ENCODE peak calls at places on chromosomes 1 and 21, in eight cellular contexts. Z is Calu3; P is CD8-positive, alpha-beta memory T cell; J is neural crest cell; S is activated T-helper 9 cell treated with anti-CD3 and anti-CD28 coated beads, Interleukin-2, amount 50 U/mL, for 16 hours; Y is naive thymus-derived CD8-positive, alpha-beta T cell; T is lung microvascular endothelial cell; F is lower lobe of right lung. X is an unnamed sample.

GRCh38 chr1:88890790-88891317 is 513 bp downstream of the GTF2B start:
- DNase-seq in F (no peak), Z (peak), P (peak), Y (peak), J (no peak), T (peak), S (no peak), X (no peak)

GRCh38 chr1:18597159-18598042 is 33.2 kb upstream of the PAX7 start:
- DNase-seq in P (no peak), Y (peak), J (peak), Z (peak), S (peak), F (peak), T (peak), X (peak)

GRCh38 chr1:160748182-160748876 is 9.3 kb downstream of the SLAMF7 start:
- DNase-seq in Y (no peak), S (no peak), P (no peak), J (no peak), F (no peak), T (no peak), Z (no peak), X (no peak)

GRCh38 chr1:27122652-27123051 is 32.3 kb downstream of the SLC9A1 start:
- DNase-seq in F (peak), Y (no peak), T (peak), P (no peak), J (no peak), Z (peak), S (no peak), X (no peak)

GRCh38 chr1:153795325-153795837 is 20.2 kb downstream of the SLC27A3 start:
- DNase-seq in F (no peak), J (no peak), Y (no peak), P (no peak), S (no peak), Z (no peak), T (no peak), X (no peak)

GRCh38 chr1:201916649-201917249 is 28.1 kb downstream of the SHISA4 start:
- DNase-seq in Y (no peak), S (no peak), F (peak), P (no peak), T (peak), J (no peak), Z (peak), X (no peak)

GRCh38 chr1:184194251-184194650 is 142.7 kb downstream of the TSEN15 start:
- DNase-seq in Z (no peak), T (no peak), S (no peak), P (no peak), Y (no peak), F (no peak), J (no peak), X (no peak)

GRCh38 chr1:62423580-62424242 is 13.1 kb upstream of the USP1 start:
- DNase-seq in F (no peak), P (no peak), J (no peak), Y (no peak), Z (no peak), S (no peak), T (no peak), X (no peak)

GRCh38 chr1:229217716-229218115 is 53.2 kb upstream of the RAB4A start:
- DNase-seq in J (no peak), T (no peak), S (no peak), Y (no peak), F (no peak), Z (peak), P (no peak), X (no peak)

GRCh38 chr1:219713981-219714381 is 101.1 kb upstream of the ZC3H11B start:
- DNase-seq in F (no peak), J (no peak), T (no peak), P (no peak), Z (no peak), Y (no peak), S (no peak), X (no peak)

GRCh38 chr1:82819234-82819633 is 1018.5 kb downstream of the ADGRL2 start:
- DNase-seq in Z (no peak), F (no peak), S (no peak), J (no peak), Y (no peak), T (peak), P (no peak), X (no peak)

GRCh38 chr1:167763525-167764220 is 41.9 kb downstream of the MPZL1 start:
- DNase-seq in J (peak), Y (no peak), S (no peak), T (no peak), F (no peak), Z (no peak), P (no peak), X (no peak)

GRCh38 chr1:56446531-56447098 is 132.7 kb downstream of the PLPP3 start:
- DNase-seq in F (no peak), J (no peak), S (no peak), Z (no peak), Y (no peak), P (no peak), T (no peak), X (no peak)

GRCh38 chr1:53771648-53772047 is 32.7 kb upstream of the GLIS1 start:
- DNase-seq in Y (no peak), T (no peak), Z (no peak), P (no peak), J (no peak), S (no peak), F (no peak), X (no peak)

GRCh38 chr1:204971700-204972336 is 71.2 kb upstream of the CNTN2 start:
- DNase-seq in Z (no peak), J (no peak), P (no peak), F (no peak), Y (no peak), S (no peak), T (no peak), X (no peak)

GRCh38 chr1:48102766-48103165 is 105.6 kb upstream of the TRABD2B start:
- DNase-seq in J (no peak), S (no peak), Y (no peak), P (no peak), Z (no peak), T (no peak), F (no peak), X (no peak)

GRCh38 chr21:29669416-29669815 is 270.4 kb downstream of the GRIK1 start:
- DNase-seq in Z (no peak), T (no peak), P (no peak), J (no peak), S (no peak), F (no peak), Y (no peak), X (no peak)

GRCh38 chr21:14858309-14858708 is 206.5 kb downstream of the NRIP1 start:
- DNase-seq in J (no peak), Z (no peak), F (no peak), P (no peak), T (no peak), S (no peak), Y (no peak), X (no peak)

GRCh38 chr21:14554948-14555347 is 8.8 kb upstream of the SAMSN1 start:
- DNase-seq in Z (no peak), F (no peak), Y (no peak), T (no peak), S (no peak), P (no peak), J (no peak), X (no peak)

GRCh38 chr1:83901547-83902155 is 97.3 kb downstream of the TTLL7 start:
- DNase-seq in F (no peak), Y (no peak), Z (peak), J (no peak), S (no peak), T (no peak), P (no peak), X (no peak)

GRCh38 chr1:66944330-66945274 is 19.8 kb downstream of the MIER1 start:
- DNase-seq in P (no peak), S (no peak), T (peak), F (no peak), Z (peak), Y (no peak), J (no peak), X (no peak)

GRCh38 chr1:108747898-108748297 is 1.4 kb downstream of the STXBP3 start:
- DNase-seq in S (no peak), Z (no peak), T (no peak), F (no peak), Y (no peak), P (no peak), J (no peak), X (no peak)

GRCh38 chr1:20472860-20473711 is 12.9 kb downstream of the CAMK2N1 start:
- DNase-seq in J (peak), T (peak), F (no peak), Y (no peak), P (no peak), S (no peak), Z (no peak), X (no peak)

GRCh38 chr1:155175281-155175926 is 1.8 kb downstream of the TRIM46 start:
- DNase-seq in Y (no peak), F (no peak), J (no peak), S (no peak), T (no peak), Z (no peak), P (no peak), X (no peak)

GRCh38 chr1:199176713-199177112 is 537.9 kb downstream of the PTPRC start:
- DNase-seq in S (no peak), J (no peak), T (no peak), Y (no peak), Z (no peak), F (no peak), P (no peak), X (no peak)

GRCh38 chr1:14009576-14009975 is 309.6 kb downstream of the PRDM2 start:
- DNase-seq in T (no peak), Y (no peak), P (no peak), S (no peak), F (no peak), J (no peak), Z (no peak), X (no peak)

GRCh38 chr1:27322569-27323116 is 680 bp downstream of the TMEM222 start:
- DNase-seq in P (no peak), S (no peak), J (no peak), Z (no peak), T (no peak), Y (no peak), F (no peak), X (no peak)

GRCh38 chr1:156586892-156587477 is 4.6 kb upstream of the NAXE start:
- DNase-seq in J (no peak), Y (no peak), Z (no peak), F (no peak), S (no peak), P (no peak), T (no peak), X (no peak)

GRCh38 chr1:68269637-68270430 is 37.5 kb upstream of the WLS start:
- DNase-seq in F (no peak), P (no peak), Z (peak), Y (no peak), T (no peak), S (no peak), J (no peak), X (no peak)

GRCh38 chr1:230401763-230402294 is 24.3 kb downstream of the PGBD5 start:
- DNase-seq in Z (no peak), T (no peak), P (no peak), J (no peak), F (no peak), S (no peak), Y (no peak), X (no peak)

GRCh38 chr1:58590019-58590418 is 13.0 kb upstream of the TACSTD2 start:
- DNase-seq in Z (no peak), Y (no peak), T (no peak), P (no peak), S (no peak), J (no peak), F (no peak), X (no peak)

GRCh38 chr1:90902672-90903071 is 119.2 kb downstream of the ZNF644 start:
- DNase-seq in T (no peak), Y (no peak), S (no peak), F (no peak), P (no peak), Z (no peak), J (no peak), X (no peak)

GRCh38 chr1:241533375-241534115 is 1.4 kb downstream of the KMO start:
- DNase-seq in F (no peak), P (no peak), S (no peak), Y (no peak), T (no peak), J (no peak), Z (no peak), X (no peak)

GRCh38 chr1:226457307-226457712 is 49.4 kb upstream of the PARP1 start:
- DNase-seq in Y (peak), P (peak), Z (no peak), F (no peak), J (no peak), T (peak), S (peak), X (peak)

GRCh38 chr1:109131059-109131458 is 17.1 kb downstream of the ELAPOR1 start:
- DNase-seq in P (no peak), Y (no peak), Z (no peak), F (no peak), T (no peak), J (no peak), S (no peak), X (no peak)

GRCh38 chr1:204503122-204503912 is 8.7 kb upstream of the PIK3C2B start:
- DNase-seq in T (peak), P (no peak), Y (no peak), S (no peak), F (no peak), J (peak), Z (peak), X (peak)

GRCh38 chr21:44927587-44928461 is 7.1 kb upstream of the ITGB2 start:
- DNase-seq in F (peak), Z (peak), P (peak), T (no peak), S (peak), J (no peak), Y (peak), X (peak)

GRCh38 chr1:21868941-21869454 is 56.9 kb downstream of the LDLRAD2 start:
- DNase-seq in Y (no peak), T (no peak), S (no peak), J (no peak), P (no peak), Z (no peak), F (no peak), X (no peak)